ENCODE peak calls at places on chromosomes 12 and 14, in six cellular contexts. One of them, this sample, is unnamed.

GRCh38 chr14:71720978-71721624 is 211.1 kb upstream of the RGS6 start:
- DNase-seq in uterus: no peak
- DNase-seq in activated CD4-positive, alpha-beta T cell treated with anti-CD3 and anti-CD28 coated beads, Interleukin-2, amount 50 U/mL, for 48 hours: peak
- DNase-seq in stimulated activated CD4-positive, alpha-beta T cell treated with anti-CD3 and anti-CD28 coated beads, Interleukin-12 subunit alpha, Interleukin-12 subunit beta, amount 100 ng/mL, for 48 hours: peak
- DNase-seq in posterior vena cava: no peak
- DNase-seq in activated CD8-positive, alpha-beta memory T cell treated with anti-CD3 and anti-CD28 coated beads for 4 hours: no peak
- DNase-seq in this sample: no peak

GRCh38 chr14:85528080-85528881 is 1.7 kb upstream of the FLRT2 start:
- DNase-seq in uterus: no peak
- DNase-seq in posterior vena cava: no peak
- DNase-seq in activated CD8-positive, alpha-beta memory T cell treated with anti-CD3 and anti-CD28 coated beads for 4 hours: no peak
- DNase-seq in stimulated activated CD4-positive, alpha-beta T cell treated with anti-CD3 and anti-CD28 coated beads, Interleukin-12 subunit alpha, Interleukin-12 subunit beta, amount 100 ng/mL, for 48 hours: no peak
- DNase-seq in activated CD4-positive, alpha-beta T cell treated with anti-CD3 and anti-CD28 coated beads, Interleukin-2, amount 50 U/mL, for 48 hours: no peak
- DNase-seq in this sample: no peak

GRCh38 chr14:59189281-59189821 is 884 bp downstream of the DAAM1 start:
- DNase-seq in uterus: peak
- DNase-seq in posterior vena cava: no peak
- DNase-seq in activated CD4-positive, alpha-beta T cell treated with anti-CD3 and anti-CD28 coated beads, Interleukin-2, amount 50 U/mL, for 48 hours: peak
- DNase-seq in stimulated activated CD4-positive, alpha-beta T cell treated with anti-CD3 and anti-CD28 coated beads, Interleukin-12 subunit alpha, Interleukin-12 subunit beta, amount 100 ng/mL, for 48 hours: peak
- DNase-seq in activated CD8-positive, alpha-beta memory T cell treated with anti-CD3 and anti-CD28 coated beads for 4 hours: no peak
- DNase-seq in this sample: no peak

GRCh38 chr12:4056910-4057845 is 184.0 kb upstream of the PARP11 start:
- DNase-seq in posterior vena cava: no peak
- DNase-seq in activated CD4-positive, alpha-beta T cell treated with anti-CD3 and anti-CD28 coated beads, Interleukin-2, amount 50 U/mL, for 48 hours: no peak
- DNase-seq in uterus: no peak
- DNase-seq in stimulated activated CD4-positive, alpha-beta T cell treated with anti-CD3 and anti-CD28 coated beads, Interleukin-12 subunit alpha, Interleukin-12 subunit beta, amount 100 ng/mL, for 48 hours: no peak
- DNase-seq in activated CD8-positive, alpha-beta memory T cell treated with anti-CD3 and anti-CD28 coated beads for 4 hours: no peak
- DNase-seq in this sample: no peak

GRCh38 chr14:73717998-73718741 is 4.0 kb upstream of the PNMA1 start:
- DNase-seq in stimulated activated CD4-positive, alpha-beta T cell treated with anti-CD3 and anti-CD28 coated beads, Interleukin-12 subunit alpha, Interleukin-12 subunit beta, amount 100 ng/mL, for 48 hours: no peak
- DNase-seq in activated CD4-positive, alpha-beta T cell treated with anti-CD3 and anti-CD28 coated beads, Interleukin-2, amount 50 U/mL, for 48 hours: no peak
- DNase-seq in uterus: peak
- DNase-seq in activated CD8-positive, alpha-beta memory T cell treated with anti-CD3 and anti-CD28 coated beads for 4 hours: no peak
- DNase-seq in posterior vena cava: no peak
- DNase-seq in this sample: no peak

GRCh38 chr14:75452324-75452723 is 24.5 kb downstream of the JDP2 start:
- DNase-seq in uterus: no peak
- DNase-seq in activated CD8-positive, alpha-beta memory T cell treated with anti-CD3 and anti-CD28 coated beads for 4 hours: no peak
- DNase-seq in stimulated activated CD4-positive, alpha-beta T cell treated with anti-CD3 and anti-CD28 coated beads, Interleukin-12 subunit alpha, Interleukin-12 subunit beta, amount 100 ng/mL, for 48 hours: no peak
- DNase-seq in posterior vena cava: no peak
- DNase-seq in activated CD4-positive, alpha-beta T cell treated with anti-CD3 and anti-CD28 coated beads, Interleukin-2, amount 50 U/mL, for 48 hours: no peak
- DNase-seq in this sample: no peak

GRCh38 chr14:56027916-56028637 is 90.1 kb upstream of the PELI2 start:
- DNase-seq in activated CD4-positive, alpha-beta T cell treated with anti-CD3 and anti-CD28 coated beads, Interleukin-2, amount 50 U/mL, for 48 hours: no peak
- DNase-seq in posterior vena cava: no peak
- DNase-seq in stimulated activated CD4-positive, alpha-beta T cell treated with anti-CD3 and anti-CD28 coated beads, Interleukin-12 subunit alpha, Interleukin-12 subunit beta, amount 100 ng/mL, for 48 hours: no peak
- DNase-seq in uterus: no peak
- DNase-seq in activated CD8-positive, alpha-beta memory T cell treated with anti-CD3 and anti-CD28 coated beads for 4 hours: no peak
- DNase-seq in this sample: no peak

GRCh38 chr12:85713368-85713767 is 122.8 kb downstream of the RASSF9 start:
- DNase-seq in posterior vena cava: no peak
- DNase-seq in activated CD8-positive, alpha-beta memory T cell treated with anti-CD3 and anti-CD28 coated beads for 4 hours: no peak
- DNase-seq in uterus: no peak
- DNase-seq in stimulated activated CD4-positive, alpha-beta T cell treated with anti-CD3 and anti-CD28 coated beads, Interleukin-12 subunit alpha, Interleukin-12 subunit beta, amount 100 ng/mL, for 48 hours: no peak
- DNase-seq in activated CD4-positive, alpha-beta T cell treated with anti-CD3 and anti-CD28 coated beads, Interleukin-2, amount 50 U/mL, for 48 hours: no peak
- DNase-seq in this sample: no peak

GRCh38 chr14:44962573-44963528 is 861 bp downstream of the TOGARAM1 start:
- DNase-seq in uterus: peak
- DNase-seq in activated CD8-positive, alpha-beta memory T cell treated with anti-CD3 and anti-CD28 coated beads for 4 hours: no peak
- DNase-seq in activated CD4-positive, alpha-beta T cell treated with anti-CD3 and anti-CD28 coated beads, Interleukin-2, amount 50 U/mL, for 48 hours: peak
- DNase-seq in stimulated activated CD4-positive, alpha-beta T cell treated with anti-CD3 and anti-CD28 coated beads, Interleukin-12 subunit alpha, Interleukin-12 subunit beta, amount 100 ng/mL, for 48 hours: no peak
- DNase-seq in posterior vena cava: peak
- DNase-seq in this sample: no peak

GRCh38 chr12:29253916-29254625 is 105.0 kb downstream of the FAR2 start:
- DNase-seq in activated CD8-positive, alpha-beta memory T cell treated with anti-CD3 and anti-CD28 coated beads for 4 hours: no peak
- DNase-seq in activated CD4-positive, alpha-beta T cell treated with anti-CD3 and anti-CD28 coated beads, Interleukin-2, amount 50 U/mL, for 48 hours: no peak
- DNase-seq in uterus: no peak
- DNase-seq in stimulated activated CD4-positive, alpha-beta T cell treated with anti-CD3 and anti-CD28 coated beads, Interleukin-12 subunit alpha, Interleukin-12 subunit beta, amount 100 ng/mL, for 48 hours: no peak
- DNase-seq in posterior vena cava: no peak
- DNase-seq in this sample: no peak

GRCh38 chr12:52691076-52691764 is 11.0 kb upstream of the KRT1 start:
- DNase-seq in activated CD8-positive, alpha-beta memory T cell treated with anti-CD3 and anti-CD28 coated beads for 4 hours: no peak
- DNase-seq in posterior vena cava: peak
- DNase-seq in uterus: no peak
- DNase-seq in stimulated activated CD4-positive, alpha-beta T cell treated with anti-CD3 and anti-CD28 coated beads, Interleukin-12 subunit alpha, Interleukin-12 subunit beta, amount 100 ng/mL, for 48 hours: peak
- DNase-seq in activated CD4-positive, alpha-beta T cell treated with anti-CD3 and anti-CD28 coated beads, Interleukin-2, amount 50 U/mL, for 48 hours: peak
- DNase-seq in this sample: no peak

GRCh38 chr14:78758333-78758732 is 588.2 kb downstream of the NRXN3 start:
- DNase-seq in posterior vena cava: no peak
- DNase-seq in activated CD4-positive, alpha-beta T cell treated with anti-CD3 and anti-CD28 coated beads, Interleukin-2, amount 50 U/mL, for 48 hours: no peak
- DNase-seq in stimulated activated CD4-positive, alpha-beta T cell treated with anti-CD3 and anti-CD28 coated beads, Interleukin-12 subunit alpha, Interleukin-12 subunit beta, amount 100 ng/mL, for 48 hours: no peak
- DNase-seq in activated CD8-positive, alpha-beta memory T cell treated with anti-CD3 and anti-CD28 coated beads for 4 hours: no peak
- DNase-seq in uterus: no peak
- DNase-seq in this sample: no peak

GRCh38 chr14:73744874-73745529 is 30.8 kb upstream of the PNMA1 start:
- DNase-seq in stimulated activated CD4-positive, alpha-beta T cell treated with anti-CD3 and anti-CD28 coated beads, Interleukin-12 subunit alpha, Interleukin-12 subunit beta, amount 100 ng/mL, for 48 hours: no peak
- DNase-seq in uterus: no peak
- DNase-seq in posterior vena cava: no peak
- DNase-seq in activated CD4-positive, alpha-beta T cell treated with anti-CD3 and anti-CD28 coated beads, Interleukin-2, amount 50 U/mL, for 48 hours: no peak
- DNase-seq in activated CD8-positive, alpha-beta memory T cell treated with anti-CD3 and anti-CD28 coated beads for 4 hours: no peak
- DNase-seq in this sample: no peak

GRCh38 chr14:89773644-89774316 is 180.8 kb downstream of the EFCAB11 start:
- DNase-seq in posterior vena cava: no peak
- DNase-seq in activated CD4-positive, alpha-beta T cell treated with anti-CD3 and anti-CD28 coated beads, Interleukin-2, amount 50 U/mL, for 48 hours: peak
- DNase-seq in stimulated activated CD4-positive, alpha-beta T cell treated with anti-CD3 and anti-CD28 coated beads, Interleukin-12 subunit alpha, Interleukin-12 subunit beta, amount 100 ng/mL, for 48 hours: peak
- DNase-seq in activated CD8-positive, alpha-beta memory T cell treated with anti-CD3 and anti-CD28 coated beads for 4 hours: peak
- DNase-seq in uterus: no peak
- DNase-seq in this sample: peak

GRCh38 chr14:89184952-89185351 is 232.1 kb downstream of the FOXN3 start:
- DNase-seq in stimulated activated CD4-positive, alpha-beta T cell treated with anti-CD3 and anti-CD28 coated beads, Interleukin-12 subunit alpha, Interleukin-12 subunit beta, amount 100 ng/mL, for 48 hours: no peak
- DNase-seq in activated CD8-positive, alpha-beta memory T cell treated with anti-CD3 and anti-CD28 coated beads for 4 hours: no peak
- DNase-seq in activated CD4-positive, alpha-beta T cell treated with anti-CD3 and anti-CD28 coated beads, Interleukin-2, amount 50 U/mL, for 48 hours: no peak
- DNase-seq in posterior vena cava: no peak
- DNase-seq in uterus: no peak
- DNase-seq in this sample: no peak

GRCh38 chr12:120138366-120138765 is 21.8 kb upstream of the RAB35 start:
- DNase-seq in posterior vena cava: no peak
- DNase-seq in stimulated activated CD4-positive, alpha-beta T cell treated with anti-CD3 and anti-CD28 coated beads, Interleukin-12 subunit alpha, Interleukin-12 subunit beta, amount 100 ng/mL, for 48 hours: no peak
- DNase-seq in activated CD4-positive, alpha-beta T cell treated with anti-CD3 and anti-CD28 coated beads, Interleukin-2, amount 50 U/mL, for 48 hours: no peak
- DNase-seq in activated CD8-positive, alpha-beta memory T cell treated with anti-CD3 and anti-CD28 coated beads for 4 hours: no peak
- DNase-seq in uterus: no peak
- DNase-seq in this sample: no peak

GRCh38 chr12:57491393-57492280 is 3.8 kb downstream of the MARS1 start:
- DNase-seq in stimulated activated CD4-positive, alpha-beta T cell treated with anti-CD3 and anti-CD28 coated beads, Interleukin-12 subunit alpha, Interleukin-12 subunit beta, amount 100 ng/mL, for 48 hours: no peak
- DNase-seq in uterus: no peak
- DNase-seq in activated CD8-positive, alpha-beta memory T cell treated with anti-CD3 and anti-CD28 coated beads for 4 hours: no peak
- DNase-seq in activated CD4-positive, alpha-beta T cell treated with anti-CD3 and anti-CD28 coated beads, Interleukin-2, amount 50 U/mL, for 48 hours: no peak
- DNase-seq in posterior vena cava: peak
- DNase-seq in this sample: no peak

GRCh38 chr12:131852551-131853299 is 24.5 kb downstream of the MMP17 start:
- DNase-seq in activated CD8-positive, alpha-beta memory T cell treated with anti-CD3 and anti-CD28 coated beads for 4 hours: no peak
- DNase-seq in uterus: no peak
- DNase-seq in activated CD4-positive, alpha-beta T cell treated with anti-CD3 and anti-CD28 coated beads, Interleukin-2, amount 50 U/mL, for 48 hours: no peak
- DNase-seq in stimulated activated CD4-positive, alpha-beta T cell treated with anti-CD3 and anti-CD28 coated beads, Interleukin-12 subunit alpha, Interleukin-12 subunit beta, amount 100 ng/mL, for 48 hours: no peak
- DNase-seq in posterior vena cava: no peak
- DNase-seq in this sample: no peak

GRCh38 chr14:61218157-61218556 is 63.0 kb downstream of the TMEM30B start:
- DNase-seq in stimulated activated CD4-positive, alpha-beta T cell treated with anti-CD3 and anti-CD28 coated beads, Interleukin-12 subunit alpha, Interleukin-12 subunit beta, amount 100 ng/mL, for 48 hours: no peak
- DNase-seq in activated CD4-positive, alpha-beta T cell treated with anti-CD3 and anti-CD28 coated beads, Interleukin-2, amount 50 U/mL, for 48 hours: no peak
- DNase-seq in posterior vena cava: no peak
- DNase-seq in activated CD8-positive, alpha-beta memory T cell treated with anti-CD3 and anti-CD28 coated beads for 4 hours: no peak
- DNase-seq in uterus: no peak
- DNase-seq in this sample: no peak

GRCh38 chr12:98154850-98155249 is 360.5 kb upstream of the TMPO start:
- DNase-seq in activated CD4-positive, alpha-beta T cell treated with anti-CD3 and anti-CD28 coated beads, Interleukin-2, amount 50 U/mL, for 48 hours: no peak
- DNase-seq in activated CD8-positive, alpha-beta memory T cell treated with anti-CD3 and anti-CD28 coated beads for 4 hours: no peak
- DNase-seq in posterior vena cava: no peak
- DNase-seq in uterus: no peak
- DNase-seq in stimulated activated CD4-positive, alpha-beta T cell treated with anti-CD3 and anti-CD28 coated beads, Interleukin-12 subunit alpha, Interleukin-12 subunit beta, amount 100 ng/mL, for 48 hours: no peak
- DNase-seq in this sample: no peak

GRCh38 chr14:97796511-97796910 is 999.3 kb downstream of the VRK1 start:
- DNase-seq in posterior vena cava: no peak
- DNase-seq in stimulated activated CD4-positive, alpha-beta T cell treated with anti-CD3 and anti-CD28 coated beads, Interleukin-12 subunit alpha, Interleukin-12 subunit beta, amount 100 ng/mL, for 48 hours: no peak
- DNase-seq in activated CD4-positive, alpha-beta T cell treated with anti-CD3 and anti-CD28 coated beads, Interleukin-2, amount 50 U/mL, for 48 hours: no peak
- DNase-seq in activated CD8-positive, alpha-beta memory T cell treated with anti-CD3 and anti-CD28 coated beads for 4 hours: no peak
- DNase-seq in uterus: no peak
- DNase-seq in this sample: no peak

GRCh38 chr12:65584041-65584440 is 240.2 kb upstream of the HMGA2 start:
- DNase-seq in stimulated activated CD4-positive, alpha-beta T cell treated with anti-CD3 and anti-CD28 coated beads, Interleukin-12 subunit alpha, Interleukin-12 subunit beta, amount 100 ng/mL, for 48 hours: no peak
- DNase-seq in activated CD8-positive, alpha-beta memory T cell treated with anti-CD3 and anti-CD28 coated beads for 4 hours: no peak
- DNase-seq in uterus: no peak
- DNase-seq in activated CD4-positive, alpha-beta T cell treated with anti-CD3 and anti-CD28 coated beads, Interleukin-2, amount 50 U/mL, for 48 hours: no peak
- DNase-seq in posterior vena cava: no peak
- DNase-seq in this sample: no peak

GRCh38 chr14:76708028-76708427 is 53.2 kb upstream of the VASH1 start:
- DNase-seq in activated CD8-positive, alpha-beta memory T cell treated with anti-CD3 and anti-CD28 coated beads for 4 hours: no peak
- DNase-seq in activated CD4-positive, alpha-beta T cell treated with anti-CD3 and anti-CD28 coated beads, Interleukin-2, amount 50 U/mL, for 48 hours: no peak
- DNase-seq in uterus: no peak
- DNase-seq in posterior vena cava: no peak
- DNase-seq in stimulated activated CD4-positive, alpha-beta T cell treated with anti-CD3 and anti-CD28 coated beads, Interleukin-12 subunit alpha, Interleukin-12 subunit beta, amount 100 ng/mL, for 48 hours: no peak
- DNase-seq in this sample: no peak

This sample was measured in central memory CD8-positive, alpha-beta T cell.